ENCODE peak calls at places on chromosomes 11 and 22, in five cellular contexts. W, H, V, M and I are unnamed samples.

GRCh38 chr11:1747753-1748466 is 2.5 kb downstream of the IFITM10 start:
- DNase-seq in V (no peak), H (no peak), M (no peak), W (no peak), I (peak)

GRCh38 chr11:94790771-94791180 is 22.6 kb downstream of the AMOTL1 start:
- DNase-seq in V (no peak), H (no peak), M (no peak), W (no peak), I (no peak)

GRCh38 chr11:92050305-92050704 is 174.3 kb upstream of the FAT3 start:
- DNase-seq in H (no peak), M (no peak), V (no peak), W (no peak), I (no peak)

GRCh38 chr11:2166091-2166851 is 5.3 kb upstream of the INS start:
- DNase-seq in M (no peak), H (peak), W (peak), V (peak), I (peak)

GRCh38 chr11:117187007-117187406 is 8.5 kb downstream of the SIDT2 start:
- DNase-seq in W (no peak), M (no peak), V (no peak), H (no peak), I (no peak)

GRCh38 chr22:40058265-40058664 is 63.5 kb downstream of the FAM83F start:
- DNase-seq in W (no peak), M (no peak), H (no peak), V (no peak), I (no peak)

GRCh38 chr22:46582281-46582811 is 37.8 kb upstream of the GRAMD4 start:
- DNase-seq in W (no peak), M (no peak), H (no peak), V (no peak), I (no peak)

GRCh38 chr22:45101828-45102227 is 61.9 kb upstream of the NUP50 start:
- DNase-seq in W (peak), M (peak), V (no peak), H (no peak), I (no peak)

GRCh38 chr22:44392446-44392921 is 79.7 kb upstream of the SHISAL1 start:
- DNase-seq in W (no peak), H (peak), M (no peak), V (no peak), I (no peak)

GRCh38 chr11:64100345-64100744 is 64.6 kb downstream of the FLRT1 start:
- DNase-seq in W (peak), V (peak), H (no peak), M (no peak), I (peak)

GRCh38 chr11:80240245-80240644 is 799.4 kb upstream of the TENM4 start:
- DNase-seq in H (no peak), W (no peak), V (no peak), M (no peak), I (no peak)

GRCh38 chr11:1281326-1281973 is 28.0 kb downstream of the TOLLIP start:
- DNase-seq in W (no peak), V (no peak), H (no peak), M (no peak), I (no peak)

GRCh38 chr11:120739780-120740179 is 228.2 kb downstream of the GRIK4 start:
- DNase-seq in W (no peak), V (no peak), M (no peak), H (no peak), I (no peak)

GRCh38 chr11:6387811-6388599 is 2.3 kb upstream of the SMPD1 start:
- DNase-seq in V (no peak), M (peak), H (no peak), W (no peak), I (no peak)

GRCh38 chr11:57214494-57214893 is 22.6 kb downstream of the APLNR start:
- DNase-seq in M (no peak), W (no peak), V (no peak), H (no peak), I (no peak)

GRCh38 chr22:19543970-19544708 is 19.9 kb upstream of the CLDN5 start:
- DNase-seq in W (no peak), M (peak), V (no peak), H (no peak), I (no peak)

GRCh38 chr11:14386895-14387480 is 28.0 kb upstream of the RRAS2 start:
- DNase-seq in M (no peak), V (no peak), W (no peak), H (peak), I (no peak)

GRCh38 chr11:1692708-1693326 is 4.2 kb upstream of the KRTAP5-6 start:
- DNase-seq in V (no peak), W (no peak), H (no peak), M (no peak), I (no peak)

GRCh38 chr11:789951-790350 is at the start of gene CEND1:
- DNase-seq in W (peak), H (peak), V (peak), M (no peak), I (peak)

GRCh38 chr11:97722065-97722464 is 1298.7 kb upstream of the CNTN5 start:
- DNase-seq in M (peak), V (no peak), H (no peak), W (no peak), I (no peak)

GRCh38 chr11:31651208-31651607 is 141.6 kb downstream of the ELP4 start:
- DNase-seq in W (no peak), V (no peak), H (no peak), M (no peak), I (no peak)

GRCh38 chr22:25911243-25911972 is 169.4 kb downstream of the MYO18B start:
- DNase-seq in H (no peak), V (no peak), M (no peak), W (no peak), I (no peak)

GRCh38 chr11:37364246-37364839 is 766.3 kb upstream of the RAG2 start:
- DNase-seq in M (no peak), V (no peak), W (no peak), H (no peak), I (no peak)

GRCh38 chr22:48758905-48759875 is 1068.5 kb downstream of the BRD1 start:
- DNase-seq in V (no peak), M (no peak), H (no peak), W (no peak), I (no peak)

GRCh38 chr22:46057206-46057605 is 80.2 kb upstream of the WNT7B start:
- DNase-seq in V (no peak), M (no peak), H (no peak), W (no peak), I (no peak)

GRCh38 chr22:23180893-23181762 is 819 bp downstream of the BCR start:
- DNase-seq in M (no peak), H (no peak), W (peak), V (peak), I (no peak)

GRCh38 chr11:3989251-3989650 is 105.3 kb upstream of the RRM1 start:
- DNase-seq in H (peak), M (no peak), V (no peak), W (no peak), I (no peak)

GRCh38 chr11:114258696-114259095 is 37.5 kb upstream of the NNMT start:
- DNase-seq in H (no peak), M (no peak), W (no peak), V (no peak), I (no peak)

GRCh38 chr11:26842458-26842841 is 120.6 kb upstream of the SLC5A12 start:
- DNase-seq in M (no peak), W (no peak), H (no peak), V (no peak), I (no peak)

GRCh38 chr22:22103078-22103593 is 120.5 kb upstream of the TOP3B start:
- DNase-seq in H (peak), W (peak), M (no peak), V (no peak), I (no peak)

GRCh38 chr22:23874871-23875270 is 17.2 kb downstream of the SLC2A11 start:
- DNase-seq in M (no peak), H (no peak), W (no peak), V (no peak), I (no peak)

GRCh38 chr11:87819141-87819540 is 356.1 kb downstream of the RAB38 start:
- DNase-seq in W (no peak), H (no peak), V (no peak), M (no peak), I (no peak)

GRCh38 chr22:44926491-44927415 is 83.1 kb downstream of the PHF21B start:
- DNase-seq in M (no peak), V (no peak), W (no peak), H (no peak), I (no peak)

GRCh38 chr11:95254139-95254704 is 23.2 kb upstream of the SESN3 start:
- DNase-seq in W (peak), H (peak), M (peak), V (peak), I (peak)

GRCh38 chr11:132590986-132591385 is 941.3 kb downstream of the OPCML start:
- DNase-seq in H (no peak), V (no peak), W (no peak), M (no peak), I (no peak)

GRCh38 chr11:126114486-126115252 is 52.0 kb upstream of the CDON start:
- DNase-seq in W (no peak), H (no peak), V (no peak), M (no peak), I (no peak)

GRCh38 chr11:118435893-118436624 is at the start of gene KMT2A:
- DNase-seq in H (peak), W (peak), V (peak), M (peak), I (peak)

GRCh38 chr11:118436639-118437045 is 350 bp downstream of the KMT2A start:
- DNase-seq in V (no peak), W (no peak), H (peak), M (no peak), I (peak)

GRCh38 chr11:118438314-118438931 is 2.1 kb downstream of the KMT2A start:
- DNase-seq in H (no peak), M (no peak), W (peak), V (no peak), I (no peak)

GRCh38 chr11:118437046-118437735 is 899 bp downstream of the KMT2A start:
- DNase-seq in M (peak), V (peak), W (peak), H (peak), I (peak)

GRCh38 chr11:118437736-118438125 is 1.4 kb downstream of the KMT2A start:
- DNase-seq in M (peak), W (peak), V (no peak), H (peak), I (no peak)
- TF ChIP-seq POLR2A in M (no peak), W (no peak), V (no peak), H (no peak), I (no peak)

GRCh38 chr22:30245181-30245984 is 1.2 kb downstream of the LIF start:
- DNase-seq in H (no peak), M (peak), W (no peak), V (no peak), I (no peak)
- TF ChIP-seq TAF1 in H (no peak), M (no peak), W (no peak), V (no peak), I (no peak)

GRCh38 chr11:10542776-10543175 is 1.8 kb upstream of the RNF141 start:
- DNase-seq in H (no peak), W (no peak), M (no peak), V (no peak), I (no peak)

GRCh38 chr11:10540915-10541591 is at the start of gene RNF141:
- DNase-seq in W (peak), V (peak), M (peak), H (peak), I (peak)

GRCh38 chr11:10540546-10540914 is 457 bp downstream of the RNF141 start:
- DNase-seq in V (no peak), W (peak), M (peak), H (no peak), I (no peak)

GRCh38 chr11:10543782-10544181 is 2.8 kb upstream of the RNF141 start:
- DNase-seq in V (no peak), M (no peak), H (no peak), W (no peak), I (no peak)

GRCh38 chr11:10544491-10545470 is 3.8 kb upstream of the RNF141 start:
- DNase-seq in W (no peak), H (no peak), V (no peak), M (no peak), I (no peak)
- TF ChIP-seq POLR2AphosphoS5 in W (no peak), H (no peak), V (no peak), M (no peak), I (no peak)

DNA sequence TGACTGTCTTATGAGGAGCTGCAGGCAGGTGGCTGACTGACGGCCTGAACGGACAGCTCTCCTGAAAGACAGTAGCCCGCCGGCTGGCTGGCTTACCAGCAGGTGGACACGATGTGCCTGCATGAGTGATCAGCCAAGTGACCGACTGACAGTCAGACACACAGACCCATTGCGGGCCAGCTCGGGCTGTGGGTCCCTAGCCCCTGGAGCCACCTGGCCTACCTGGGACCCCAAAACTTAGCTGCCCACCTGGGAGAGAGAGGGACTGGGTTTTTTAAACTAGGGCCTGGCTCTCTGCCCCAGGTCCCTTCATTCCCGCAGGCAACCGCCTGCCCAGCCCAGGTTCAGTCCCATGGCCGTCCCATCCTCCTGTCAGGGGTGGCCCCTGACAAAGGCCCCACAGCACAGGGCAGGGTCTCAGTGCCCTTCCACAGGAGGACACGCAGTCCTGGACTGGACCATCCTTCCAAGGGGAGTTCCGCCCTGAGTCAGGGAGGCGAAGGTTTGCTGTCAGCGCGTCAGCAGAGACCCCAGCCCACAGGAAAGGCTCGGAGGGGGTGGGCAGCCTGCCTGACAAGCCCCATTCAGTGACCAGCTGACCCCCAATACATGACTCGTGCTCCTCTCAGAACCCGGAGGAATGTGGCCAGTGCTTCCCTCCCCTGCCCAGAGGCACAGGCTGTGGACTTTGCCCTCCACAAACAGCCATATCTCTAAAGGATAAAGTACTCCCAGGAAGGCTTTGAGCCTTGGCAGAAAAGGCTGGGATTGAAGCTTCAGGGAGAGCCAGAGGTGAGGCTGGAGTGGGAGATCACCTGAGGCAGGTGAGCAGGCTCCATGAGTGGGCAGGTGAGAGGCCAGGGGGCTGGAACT is 8.4 kb downstream of the SLCO2B1 start:
- DNase-seq in W (no peak), H (no peak), V (no peak), M (peak), I (no peak)
- TF ChIP-seq POLR2A in W (no peak), H (no peak), V (no peak), M (no peak), I (no peak)

DNA sequence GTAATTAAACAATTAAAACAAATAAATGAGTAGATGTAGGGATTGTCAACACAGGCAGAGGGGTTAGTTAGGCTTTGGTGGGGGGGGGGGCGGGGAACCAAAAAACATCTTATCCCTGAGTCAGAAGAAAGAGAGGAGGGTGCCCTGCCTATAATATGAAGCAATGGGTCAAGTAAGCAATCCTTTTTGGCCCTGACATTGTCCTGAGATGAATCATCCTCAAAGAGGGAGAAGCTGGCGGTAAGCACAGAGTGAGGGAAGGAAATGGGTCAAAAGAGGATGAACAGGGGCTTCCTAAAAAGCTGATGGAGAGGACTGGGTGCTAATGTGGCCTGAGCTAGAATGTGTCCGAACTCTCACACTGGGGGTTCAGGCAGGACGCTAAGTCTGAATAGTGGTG is 4.7 kb downstream of the OLFML1 start:
- DNase-seq in V (no peak), W (no peak), M (no peak), H (no peak), I (no peak)
- TF ChIP-seq TAF1 in V (no peak), W (no peak), M (no peak), H (no peak), I (no peak)

DNA sequence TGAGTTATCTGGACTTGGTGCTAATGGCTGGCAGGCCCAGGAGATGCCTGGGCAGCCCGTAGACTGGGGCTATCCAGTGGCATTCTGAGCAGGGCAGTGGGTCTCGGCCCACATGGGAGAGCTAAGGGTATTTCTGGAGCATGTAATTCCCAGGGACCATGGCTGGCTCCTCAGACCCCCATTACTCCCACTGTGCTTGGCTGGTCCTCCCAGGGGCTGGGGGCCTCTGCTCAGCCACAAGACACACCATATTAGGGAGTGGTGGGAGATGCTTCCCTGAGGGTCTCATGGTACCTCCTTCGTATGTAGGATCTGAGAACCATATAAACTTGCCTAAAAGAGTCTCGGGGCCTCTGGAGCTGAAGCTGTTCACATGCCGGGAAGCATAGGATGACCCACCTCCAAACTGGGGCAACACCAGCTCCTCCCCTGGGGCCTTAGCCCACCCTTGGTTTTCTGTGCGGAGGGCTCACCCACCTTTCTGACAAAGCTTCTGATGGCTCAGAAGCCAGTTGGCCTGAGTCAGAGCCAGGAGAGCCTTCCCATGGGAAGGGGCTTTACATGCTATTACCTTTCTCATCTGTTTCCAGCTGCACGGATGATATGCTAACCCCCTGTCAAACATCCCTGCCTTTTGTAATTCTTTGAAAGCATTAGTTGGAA is 9.5 kb upstream of the FTH1 start:
- DNase-seq in H (no peak), M (no peak), V (no peak), W (no peak), I (no peak)
- TF ChIP-seq POLR2AphosphoS5 in H (no peak), M (no peak), V (no peak), W (no peak), I (no peak)

GRCh38 chr22:42856865-42857704 is at the start of gene ARFGAP3:
- DNase-seq in V (peak), H (peak), W (peak), M (peak), I (peak)
- TF ChIP-seq POLR2A in V (peak), H (no peak), W (peak), M (peak), I (peak)

GRCh38 chr22:20547029-20547428 is 39.6 kb downstream of the MED15 start:
- DNase-seq in H (no peak), W (no peak), M (no peak), V (no peak), I (no peak)

GRCh38 chr22:20548806-20549205 is 41.4 kb downstream of the MED15 start:
- DNase-seq in H (no peak), M (no peak), V (no peak), W (no peak), I (no peak)

GRCh38 chr22:20550851-20551744 is 43.7 kb downstream of the MED15 start:
- DNase-seq in V (no peak), H (no peak), M (no peak), W (no peak), I (no peak)

GRCh38 chr22:20550057-20550817 is 42.8 kb downstream of the MED15 start:
- DNase-seq in W (no peak), M (no peak), H (no peak), V (no peak), I (no peak)

DNA sequence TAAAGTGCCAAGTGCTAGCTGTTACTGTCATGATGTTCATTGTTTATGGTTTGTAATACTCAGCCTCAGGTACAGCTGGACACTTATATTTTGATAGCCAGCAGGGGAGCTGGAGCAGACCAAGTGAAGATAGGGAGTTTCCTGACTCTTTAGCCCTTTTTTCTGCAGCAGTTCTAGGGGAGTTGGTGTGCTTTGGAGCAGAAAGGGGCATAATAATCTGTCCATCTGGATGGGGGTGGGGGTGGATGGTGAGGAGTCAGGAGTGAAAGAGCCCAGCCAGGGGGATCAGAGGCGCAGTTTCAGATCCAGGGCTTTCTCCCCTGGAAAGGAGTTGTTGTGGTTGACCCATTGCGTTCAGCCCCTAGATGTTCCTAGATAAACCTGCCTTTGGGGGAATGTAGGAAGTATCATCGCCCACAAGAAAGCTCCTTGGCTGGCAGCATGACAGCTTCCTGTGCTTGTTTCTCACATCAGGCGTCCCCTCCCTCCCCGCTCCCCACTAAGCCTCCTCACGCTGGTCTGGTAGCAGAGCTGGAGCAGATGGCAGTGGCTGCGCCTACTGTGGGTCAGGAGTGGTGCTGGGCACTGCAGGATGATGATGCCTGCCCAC is 41.9 kb downstream of the MED15 start:
- DNase-seq in H (no peak), M (no peak), V (no peak), W (no peak), I (no peak)
- TF ChIP-seq TAF1 in H (no peak), M (no peak), V (no peak), W (no peak), I (no peak)

GRCh38 chr22:37549704-37550059 is 10.6 kb upstream of the CDC42EP1 start:
- DNase-seq in M (no peak), V (no peak), H (no peak), W (no peak), I (no peak)
- TF ChIP-seq POLR2AphosphoS5 in M (no peak), V (no peak), H (no peak), W (no peak), I (no peak)